ENCODE peak calls at places on chromosomes 6 and 20, in six cellular contexts. K is uterus, M is SJSA1, J is dorsolateral prefrontal cortex, V is psoas muscle, T is brain microvascular endothelial cell. X is an unnamed sample.

GRCh38 chr6:166678426-166678825 is 51.4 kb upstream of the RPS6KA2 start:
- DNase-seq in K (no peak), M (no peak), J (no peak), T (no peak), V (no peak), X (no peak)

GRCh38 chr6:165497472-165497871 is 165.6 kb downstream of the PDE10A start:
- DNase-seq in K (no peak), M (no peak), J (no peak), T (peak; percentile 10), V (no peak), X (no peak)

GRCh38 chr20:33922224-33922623 is 71.5 kb upstream of the RALY start:
- DNase-seq in T (no peak), J (no peak), V (no peak), K (no peak), M (no peak), X (no peak)

GRCh38 chr20:54382419-54382818 is 93.0 kb upstream of the DOK5 start:
- DNase-seq in V (no peak), K (no peak), J (no peak), T (no peak), M (no peak), X (no peak)

GRCh38 chr6:133854633-133855598 is 34.0 kb upstream of the TCF21 start:
- DNase-seq in V (no peak), K (no peak), M (no peak), T (no peak), J (no peak), X (no peak)

GRCh38 chr6:150310539-150310938 is 58.3 kb upstream of the IYD start:
- DNase-seq in T (no peak), M (no peak), J (no peak), V (no peak), K (no peak), X (no peak)

GRCh38 chr6:45718901-45719300 is 296.8 kb downstream of the CLIC5 start:
- DNase-seq in K (no peak), V (no peak), T (no peak), M (no peak), J (no peak), X (no peak)

GRCh38 chr6:11432713-11433450 is 104.7 kb upstream of the TMEM170B start:
- DNase-seq in T (peak; percentile 32), J (no peak), K (no peak), M (no peak), V (no peak), X (no peak)

GRCh38 chr6:11258260-11259237 is 26.1 kb upstream of the NEDD9 start:
- DNase-seq in M (no peak), T (no peak), J (no peak), V (no peak), K (no peak), X (no peak)

GRCh38 chr6:139967497-139967896 is 593.0 kb upstream of the CITED2 start:
- DNase-seq in V (no peak), J (no peak), T (no peak), M (no peak), K (no peak), X (no peak)

GRCh38 chr6:134546962-134547645 is 229.2 kb upstream of the SGK1 start:
- DNase-seq in T (no peak), K (no peak), M (no peak), V (no peak), J (no peak), X (no peak)

GRCh38 chr6:133945158-133945557 is 7.9 kb upstream of the TBPL1 start:
- DNase-seq in J (no peak), K (no peak), V (no peak), T (no peak), M (no peak), X (no peak)

GRCh38 chr20:7694940-7695567 is 245.2 kb downstream of the HAO1 start:
- DNase-seq in T (no peak), K (no peak), M (no peak), J (no peak), V (no peak), X (no peak)

GRCh38 chr6:105494688-105495087 is 91.8 kb upstream of the PREP start:
- DNase-seq in V (no peak), J (no peak), M (no peak), K (no peak), T (no peak), X (no peak)

GRCh38 chr6:1381397-1382330 is 7.7 kb upstream of the FOXF2 start:
- DNase-seq in J (peak; percentile 45), M (peak; percentile 62), T (no peak), V (no peak), K (no peak), X (no peak)

GRCh38 chr6:130359736-130360135 is 6.1 kb upstream of the TMEM200A start:
- DNase-seq in V (no peak), K (no peak), T (no peak), J (no peak), M (no peak), X (no peak)

GRCh38 chr6:125886914-125887313 is 69.7 kb upstream of the HINT3 start:
- DNase-seq in J (no peak), M (no peak), V (no peak), K (no peak), T (no peak), X (no peak)

GRCh38 chr6:150685860-150686259 is 86.2 kb downstream of the PLEKHG1 start:
- DNase-seq in J (no peak), V (no peak), M (no peak), K (peak; percentile 28), T (no peak), X (no peak)

GRCh38 chr20:54250691-54251090 is 42.8 kb downstream of the PFDN4 start:
- DNase-seq in M (no peak), K (no peak), T (no peak), J (no peak), V (no peak), X (no peak)

GRCh38 chr6:140344149-140344913 is 969.9 kb upstream of the CITED2 start:
- DNase-seq in V (no peak), J (no peak), K (no peak), M (no peak), T (peak; percentile 5), X (no peak)

GRCh38 chr20:9408422-9409300 is 105.7 kb upstream of the LAMP5 start:
- DNase-seq in T (peak; percentile 69), M (no peak), K (no peak), V (no peak), J (no peak), X (no peak)

GRCh38 chr6:96939019-96939805 is 14.7 kb downstream of the KLHL32 start:
- DNase-seq in M (peak; percentile 67), T (peak; percentile 71), K (no peak), V (no peak), J (no peak), X (no peak)

GRCh38 chr6:138467901-138468300 is 31.4 kb downstream of the NHSL1 start:
- DNase-seq in M (no peak), V (no peak), J (no peak), K (no peak), T (peak; percentile 21), X (no peak)

GRCh38 chr6:63643862-63644261 is 8.3 kb downstream of the PHF3 start:
- DNase-seq in J (no peak), V (no peak), M (no peak), K (no peak), T (peak; percentile 15), X (no peak)

GRCh38 chr20:58340151-58340550 is 30.6 kb downstream of the RAB22A start:
- DNase-seq in V (no peak), J (no peak), K (no peak), T (no peak), M (no peak), X (no peak)

DNA sequence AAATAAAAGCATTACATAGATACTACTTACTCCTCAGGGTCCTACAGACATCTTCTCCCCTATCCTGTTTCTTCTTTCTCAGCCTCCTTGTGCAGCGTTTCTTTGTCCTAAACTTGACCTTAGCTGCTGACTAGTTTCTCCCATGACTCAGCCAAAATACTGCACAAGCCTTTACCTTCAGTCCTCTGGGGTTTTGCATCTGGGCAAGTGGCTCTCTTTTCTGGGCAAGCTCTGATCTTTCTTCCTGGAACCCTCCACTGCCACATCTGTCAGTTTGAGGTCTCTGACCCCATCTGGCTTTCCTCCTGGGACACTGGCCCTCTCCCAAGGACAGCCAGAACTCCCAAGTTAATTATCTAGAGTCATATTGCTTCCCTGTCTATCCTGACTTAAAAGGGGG is 838.4 kb downstream of the DHX35 start:
- DNase-seq in J (no peak), K (peak; percentile 25), T (peak; percentile 84), M (no peak), V (peak; percentile 65), X (no peak)
- H3K27ac ChIP-seq in J (no peak overlapping the region), K (peak overlapping the region; percentile 46), T (peak overlapping the region; percentile 92), M (no peak overlapping the region), V (no peak overlapping the region), X (no peak overlapping the region)

GRCh38 chr6:52305948-52306767 is 21.6 kb upstream of the MCM3 start:
- DNase-seq in T (no peak), V (no peak), K (no peak), M (no peak), J (no peak), X (no peak)
- H3K27ac ChIP-seq in T (no peak overlapping the region), V (no peak overlapping the region), K (peak overlapping the region; percentile 57), M (no peak overlapping the region), J (no peak overlapping the region), X (peak overlapping the region; percentile 69)

GRCh38 chr20:44615876-44616603 is 33.7 kb downstream of the PKIG start:
- DNase-seq in M (no peak), V (peak; percentile 83), T (no peak), J (peak; percentile 99), K (no peak), X (peak; percentile 62)
- H3K27ac ChIP-seq in M (no peak overlapping the region), V (peak overlapping the region; percentile 73), T (no peak overlapping the region), J (peak overlapping the region; percentile 96), K (peak overlapping the region; percentile 51), X (peak overlapping the region; percentile 100)

DNA sequence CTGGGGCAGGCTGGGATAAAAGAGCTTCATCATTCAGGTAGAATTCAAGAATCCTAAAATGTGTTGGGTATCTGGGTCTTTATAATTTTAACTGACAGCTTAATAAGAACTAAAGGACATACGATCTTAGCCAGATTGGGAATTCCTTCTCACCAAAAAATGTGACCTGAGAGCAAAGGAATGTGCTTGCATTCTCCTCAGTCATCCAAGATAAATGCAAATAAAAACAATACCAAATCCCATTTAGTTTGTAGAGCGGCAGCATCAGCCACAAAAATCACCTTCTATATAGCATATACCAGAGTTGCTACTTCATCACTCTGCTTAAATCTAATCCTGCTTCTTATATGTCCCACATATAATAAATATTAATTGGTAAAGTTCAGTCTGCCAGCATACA is 16.9 kb downstream of the USP49 start:
- DNase-seq in V (no peak), T (peak; percentile 41), M (peak; percentile 46), J (no peak), K (no peak), X (no peak)
- H3K27ac ChIP-seq in V (no peak overlapping the region), T (peak overlapping the region; percentile 49), M (peak overlapping the region; percentile 91), J (no peak overlapping the region), K (no peak overlapping the region), X (no peak overlapping the region)

DNA sequence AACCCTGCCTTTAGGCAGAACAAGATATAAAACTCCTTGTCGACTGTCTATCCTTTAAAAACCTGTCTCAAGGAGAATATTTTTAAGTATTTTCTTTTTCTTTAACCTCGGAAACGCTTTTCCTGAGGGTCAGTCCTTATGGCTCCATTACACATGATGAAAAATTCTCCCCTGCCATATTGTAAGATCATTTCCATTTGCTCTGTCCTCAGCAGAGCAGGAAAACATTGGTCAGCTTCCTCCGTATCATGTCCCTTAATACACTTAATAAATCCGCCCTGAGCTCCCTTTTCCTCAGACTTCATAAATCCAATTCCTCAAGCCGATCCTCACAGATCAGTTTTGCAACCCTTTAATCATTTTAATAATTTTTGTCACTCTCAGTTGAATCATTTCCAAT is 234.5 kb upstream of the AGPAT4 start:
- DNase-seq in M (no peak), K (no peak), J (no peak), T (no peak), V (no peak), X (no peak)
- H3K27ac ChIP-seq in M (no peak overlapping the region), K (no peak overlapping the region), J (no peak overlapping the region), T (no peak overlapping the region), V (no peak overlapping the region), X (no peak overlapping the region)

X was measured in caudate nucleus.